ENCODE peak calls at places on chromosomes 2 and 18, in nine cellular contexts. W is kidney; V is tibial artery; O is right cardiac atrium; I is astrocyte; B is thoracic aorta; L is CD8-positive, alpha-beta memory T cell; R is A673; E is body of pancreas. C is an unnamed sample. For H3K4me1, the result is how much of the 10 kb centered on the place peaks cover.

GRCh38 chr2:239934571-239935171 is 90.5 kb downstream of the NDUFA10 start:
- DNase-seq in V (peak), O (peak), E (peak), L (peak), W (peak), B (no peak), I (no peak), R (peak), C (peak)

GRCh38 chr2:74181739-74182138 is 3.1 kb upstream of the MOB1A start:
- DNase-seq in R (no peak), E (peak), O (peak), V (no peak), L (no peak), B (no peak), W (no peak), I (no peak), C (no peak)

GRCh38 chr2:200130762-200131166 is 175.4 kb downstream of the MAIP1 start:
- DNase-seq in I (peak), V (no peak), L (no peak), E (no peak), O (no peak), R (no peak), W (no peak), B (no peak), C (no peak)

GRCh38 chr2:233451950-233452349 is 97.7 kb downstream of the DGKD start:
- DNase-seq in W (peak), B (no peak), E (no peak), O (no peak), V (no peak), L (peak), I (no peak), R (no peak), C (peak)

GRCh38 chr2:104826016-104826415 is 27.9 kb upstream of the POU3F3 start:
- DNase-seq in O (no peak), V (no peak), R (no peak), W (no peak), E (no peak), I (no peak), L (no peak), B (no peak), C (no peak)

GRCh38 chr18:48186084-48186798 is 222.9 kb downstream of the ZBTB7C start:
- DNase-seq in I (no peak), W (peak), E (no peak), R (no peak), O (peak), V (no peak), B (no peak), L (no peak), C (no peak)

GRCh38 chr2:237998530-237998929 is 31.7 kb downstream of the UBE2F start:
- DNase-seq in I (peak), W (no peak), V (no peak), L (peak), B (no peak), R (no peak), E (no peak), O (no peak), C (no peak)

GRCh38 chr2:152716805-152717241 is 438 bp downstream of the PRPF40A start:
- DNase-seq in L (peak), E (no peak), O (peak), R (peak), B (no peak), I (peak), V (peak), W (peak), C (peak)

GRCh38 chr2:198134287-198134955 is 330.0 kb downstream of the PLCL1 start:
- DNase-seq in B (no peak), E (no peak), W (no peak), I (no peak), V (no peak), L (no peak), R (no peak), O (no peak), C (no peak)

GRCh38 chr18:50284226-50284885 is 3.0 kb upstream of the MBD1 start:
- DNase-seq in O (no peak), L (no peak), R (no peak), W (no peak), V (no peak), E (no peak), I (no peak), B (no peak), C (no peak)

GRCh38 chr2:199955339-199956061 is at the start of the genes MAIP1 and TYW5:
- DNase-seq in E (peak), W (peak), I (peak), O (peak), L (peak), V (peak), B (peak), R (peak), C (peak)

GRCh38 chr2:31523871-31524492 is 56.8 kb downstream of the SRD5A2 start:
- DNase-seq in E (peak), W (no peak), B (no peak), V (no peak), O (no peak), L (peak), I (peak), R (peak), C (no peak)

GRCh38 chr2:7692657-7693161 is 775.5 kb downstream of the RNF144A start:
- DNase-seq in W (no peak), B (peak), L (no peak), O (peak), R (peak), E (no peak), V (peak), I (peak), C (no peak)

GRCh38 chr18:25650201-25650941 is 298.4 kb upstream of the ZNF521 start:
- DNase-seq in E (no peak), V (no peak), R (no peak), O (no peak), L (no peak), I (peak), B (no peak), W (no peak), C (no peak)

GRCh38 chr2:169393068-169393590 is 30.8 kb upstream of the LRP2 start:
- DNase-seq in I (no peak), V (no peak), B (no peak), E (no peak), L (no peak), W (no peak), O (no peak), R (no peak), C (no peak)

GRCh38 chr2:70983506-70984227 is 5.2 kb downstream of the ANKRD53 start:
- DNase-seq in O (no peak), R (no peak), L (no peak), V (peak), E (peak), W (no peak), I (no peak), B (no peak), C (no peak)

GRCh38 chr18:45901654-45902210 is 65.4 kb downstream of the EPG5 start:
- DNase-seq in I (no peak), W (no peak), L (no peak), E (no peak), B (no peak), O (no peak), R (no peak), V (no peak), C (no peak)

GRCh38 chr2:17821535-17822451 is 5.5 kb downstream of the MSGN1 start:
- DNase-seq in L (no peak), E (no peak), V (no peak), O (peak), I (no peak), R (no peak), W (no peak), B (no peak), C (no peak)

GRCh38 chr2:233857511-233858118 is 3.3 kb upstream of the HJURP start:
- DNase-seq in B (no peak), L (peak), V (peak), R (peak), W (no peak), I (no peak), O (peak), E (peak), C (peak)

GRCh38 chr18:9643549-9643948 is 29.2 kb upstream of the PPP4R1 start:
- DNase-seq in W (no peak), R (peak), B (no peak), I (peak), V (no peak), E (peak), O (no peak), L (no peak), C (no peak)

GRCh38 chr2:167787021-167787420 is 460.4 kb downstream of the STK39 start:
- DNase-seq in E (no peak), L (no peak), O (no peak), R (no peak), V (no peak), B (no peak), W (no peak), I (no peak), C (peak)

GRCh38 chr2:53450885-53451284 is 316.7 kb upstream of the CHAC2 start:
- DNase-seq in L (no peak), W (no peak), O (no peak), B (no peak), V (no peak), I (no peak), E (peak), R (no peak), C (no peak)

GRCh38 chr2:198731842-198732421 is 725.8 kb downstream of the SATB2 start:
- DNase-seq in L (no peak), W (no peak), E (no peak), B (no peak), R (no peak), O (no peak), V (no peak), I (peak), C (no peak)

GRCh38 chr2:164692114-164692513 is 70.8 kb upstream of the GRB14 start:
- DNase-seq in V (no peak), O (no peak), W (no peak), I (peak), R (peak), B (no peak), E (no peak), L (no peak), C (no peak)

GRCh38 chr2:239523944-239524310 is 123.1 kb upstream of the HDAC4 start:
- DNase-seq in R (no peak), I (no peak), L (no peak), B (no peak), E (no peak), W (peak), V (no peak), O (peak), C (no peak)

GRCh38 chr2:16284941-16285625 is 344.7 kb downstream of the MYCN start:
- DNase-seq in E (no peak), V (no peak), L (no peak), B (no peak), O (no peak), I (no peak), R (no peak), W (no peak), C (no peak)

GRCh38 chr2:46171996-46172546 is 125.1 kb upstream of the EPAS1 start:
- DNase-seq in R (no peak), L (no peak), W (peak), V (no peak), E (no peak), I (no peak), B (no peak), O (no peak), C (peak)

GRCh38 chr2:96413067-96413722 is 77.6 kb downstream of the NCAPH start:
- DNase-seq in I (peak), W (no peak), V (no peak), O (no peak), B (no peak), E (peak), R (no peak), L (no peak), C (no peak)

GRCh38 chr2:41782306-41783158 is 265.3 kb upstream of the PKDCC start:
- DNase-seq in R (peak), L (no peak), I (peak), E (peak), W (no peak), V (no peak), O (no peak), B (no peak), C (no peak)

GRCh38 chr18:48230459-48231113 is 178.6 kb downstream of the ZBTB7C start:
- DNase-seq in E (peak), R (peak), B (no peak), W (no peak), I (peak), O (peak), V (no peak), L (no peak), C (peak)

GRCh38 chr2:32745191-32745590 is 117.3 kb downstream of the TTC27 start:
- DNase-seq in R (no peak), V (no peak), E (no peak), W (no peak), O (no peak), I (peak), B (no peak), L (no peak), C (no peak)

GRCh38 chr18:34767601-34768027 is 57.5 kb downstream of the DTNA start:
- DNase-seq in L (no peak), V (no peak), E (no peak), I (peak), R (no peak), W (no peak), B (no peak), O (no peak), C (no peak)

GRCh38 chr2:20299113-20299512 is 51.5 kb downstream of the PUM2 start:
- DNase-seq in R (no peak), L (no peak), E (no peak), V (no peak), W (no peak), I (no peak), O (no peak), B (no peak), C (no peak)

GRCh38 chr2:220434365-220434764 is 806.9 kb downstream of the SLC4A3 start:
- DNase-seq in O (no peak), R (no peak), L (no peak), E (no peak), B (no peak), W (no peak), V (no peak), I (peak), C (no peak)

DNA sequence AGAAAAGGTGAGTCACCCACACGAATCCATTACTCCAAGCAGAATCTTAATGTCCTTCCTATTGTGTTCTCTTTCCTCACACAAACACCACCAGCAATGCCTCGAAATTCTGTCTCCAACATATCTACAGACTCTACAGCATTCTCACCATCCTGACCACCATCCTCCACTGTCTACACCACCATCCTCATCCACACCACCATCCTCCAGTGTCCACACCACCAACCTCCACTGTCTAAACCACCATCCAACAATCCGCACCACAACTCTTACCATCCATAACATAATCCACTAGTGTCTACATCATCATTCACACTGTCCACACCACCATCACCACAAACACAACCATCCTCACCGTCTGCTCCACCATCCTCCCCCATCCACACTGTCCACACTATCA is 121.6 kb upstream of the ALKAL2 start:
- DNase-seq in L (no peak), R (no peak), B (no peak), I (no peak), E (no peak), W (no peak), V (no peak), O (no peak), C (no peak)
- H3K4me1 ChIP-seq in L (under half), R (under half), B (under half), I (under half), E (under half), W (under half), V (under half), O (under half), C (under half)

GRCh38 chr2:101829018-101829396 is 131.5 kb downstream of the MAP4K4 start:
- DNase-seq in I (no peak), E (no peak), O (no peak), R (no peak), B (no peak), W (no peak), V (no peak), L (no peak), C (no peak)
- H3K4me1 ChIP-seq in I (half or more), E (under half), O (under half), R (under half), B (under half), W (under half), V (under half), L (half or more), C (under half)

DNA sequence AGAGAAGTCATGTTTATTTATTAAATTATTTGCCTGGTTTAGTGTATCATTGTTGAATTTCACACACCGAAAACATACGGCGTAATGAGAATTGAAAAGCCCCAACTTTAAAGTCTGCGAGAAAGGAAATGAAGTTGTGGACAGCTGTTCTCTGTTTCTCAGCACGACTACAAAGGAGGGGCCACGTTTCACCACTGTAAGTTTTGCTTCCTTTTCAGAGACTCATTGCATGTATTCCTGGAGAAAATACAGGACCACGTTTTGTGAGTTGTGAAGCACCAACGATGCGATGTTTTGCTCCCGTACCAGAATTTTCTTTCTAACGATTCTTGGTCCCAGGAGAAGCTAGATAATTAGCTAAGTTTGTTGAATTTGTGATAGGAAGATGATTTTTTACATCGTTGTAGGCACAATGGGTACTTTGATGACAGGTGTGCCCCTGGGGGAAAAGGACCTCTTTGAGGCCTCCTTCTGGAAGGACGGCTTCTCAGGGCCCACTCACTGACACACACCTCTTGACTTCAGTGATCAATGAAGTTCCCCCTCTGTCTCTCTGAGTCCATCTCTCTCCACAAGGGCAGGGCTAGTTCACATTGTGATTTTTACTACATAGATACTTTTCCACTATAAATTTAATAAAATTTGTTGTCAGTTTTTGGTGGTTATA is 23.7 kb upstream of the ACKR3 start:
- DNase-seq in I (no peak), W (no peak), V (no peak), E (no peak), R (no peak), O (no peak), B (no peak), L (no peak), C (no peak)
- H3K4me1 ChIP-seq in I (under half), W (under half), V (under half), E (under half), R (under half), O (under half), B (under half), L (half or more), C (under half)

DNA sequence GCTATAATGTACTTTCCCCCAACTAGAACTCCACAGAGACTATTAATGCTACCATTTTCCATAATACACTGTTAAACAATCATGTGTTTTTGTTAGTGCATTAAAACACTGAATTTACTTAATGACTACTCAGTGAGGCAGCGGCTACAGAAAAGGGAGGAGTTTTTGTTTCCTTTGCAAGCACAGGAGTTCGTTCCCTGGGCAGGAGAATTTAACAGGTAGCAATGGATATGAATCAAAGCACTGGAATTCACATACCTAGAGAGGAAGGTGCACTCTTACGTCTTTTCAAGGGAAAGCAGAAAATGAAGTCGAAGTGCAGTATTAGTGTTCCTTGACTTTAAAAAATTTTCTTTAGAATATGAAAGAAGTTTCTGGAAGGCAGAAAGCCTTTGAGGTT is 319.0 kb upstream of the REV1 start:
- DNase-seq in W (no peak), R (no peak), B (no peak), V (no peak), O (no peak), I (no peak), E (no peak), L (no peak), C (no peak)
- H3K4me1 ChIP-seq in W (under half), R (under half), B (under half), V (under half), O (under half), I (under half), E (under half), L (under half), C (under half)

DNA sequence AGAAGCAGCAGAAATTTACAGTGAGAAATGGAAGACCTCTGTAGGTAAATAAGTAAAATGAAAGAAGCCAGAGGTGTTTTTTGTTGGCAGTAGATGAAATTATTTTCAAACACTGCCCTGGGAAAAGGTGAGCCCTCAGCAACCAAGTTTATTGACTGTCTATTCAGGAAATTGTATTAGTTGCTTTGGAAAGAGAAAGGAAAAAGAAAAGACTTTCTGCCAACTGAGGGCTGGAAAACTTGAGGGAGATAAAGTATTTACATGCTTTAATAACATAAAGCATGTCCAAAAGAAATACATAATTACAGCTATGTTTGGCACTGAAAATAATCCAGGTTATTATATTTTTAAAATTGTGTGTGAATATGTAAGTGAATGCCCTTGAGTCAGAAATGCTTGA is 14.7 kb downstream of the CRIM1 start:
- DNase-seq in E (no peak), O (no peak), L (no peak), R (no peak), W (no peak), I (no peak), B (no peak), V (no peak), C (no peak)
- H3K4me1 ChIP-seq in E (half or more), O (under half), L (under half), R (half or more), W (under half), I (half or more), B (half or more), V (under half), C (under half)

GRCh38 chr2:223957092-223957851 is at the start of gene MRPL44:
- DNase-seq in L (peak), O (peak), B (peak), W (peak), R (peak), I (peak), V (peak), E (peak), C (peak)

GRCh38 chr2:223952280-223952968 is 4.8 kb upstream of the MRPL44 start:
- DNase-seq in W (no peak), B (no peak), O (no peak), I (no peak), E (no peak), L (no peak), R (no peak), V (no peak), C (no peak)

GRCh38 chr2:223950448-223951347 is 5.6 kb upstream of the WDFY1 start:
- DNase-seq in E (no peak), I (no peak), L (no peak), V (no peak), R (no peak), W (no peak), O (no peak), B (no peak), C (no peak)

GRCh38 chr2:223956267-223956666 is 996 bp upstream of the MRPL44 start:
- DNase-seq in E (no peak), B (no peak), R (no peak), V (no peak), O (no peak), L (no peak), W (no peak), I (no peak), C (no peak)

GRCh38 chr2:223954401-223954800 is 2.9 kb upstream of the MRPL44 start:
- DNase-seq in W (no peak), I (peak), O (no peak), E (no peak), B (no peak), R (no peak), L (no peak), V (no peak), C (no peak)
- H3K4me1 ChIP-seq in W (under half), I (under half), O (under half), E (under half), B (under half), R (under half), L (under half), V (under half), C (under half)

DNA sequence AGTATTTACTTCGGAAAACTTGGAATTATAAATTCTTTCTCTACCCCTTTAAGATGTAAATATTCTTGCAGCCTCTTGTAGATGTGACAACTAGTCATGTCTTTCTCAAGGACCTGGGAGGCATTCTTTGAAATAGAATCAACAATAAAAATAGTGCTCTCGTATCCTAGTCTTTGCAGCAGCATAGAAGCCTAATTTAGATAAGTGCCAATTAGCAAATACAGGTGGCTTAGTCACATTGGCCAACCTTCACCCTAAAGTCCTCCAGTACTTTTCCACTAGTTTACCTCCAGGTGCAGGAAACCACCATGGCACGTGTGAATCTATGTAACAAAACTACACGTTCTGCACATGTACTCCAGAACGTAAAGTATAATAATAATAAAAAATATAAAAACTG is 3.5 kb upstream of the ZSWIM2 start:
- DNase-seq in L (no peak), I (no peak), B (no peak), V (no peak), R (no peak), O (no peak), E (no peak), W (no peak), C (no peak)
- H3K4me1 ChIP-seq in L (under half), I (under half), B (under half), V (under half), R (under half), O (under half), E (under half), W (under half), C (under half)

C was measured in right lobe of liver.